ENCODE peak calls at places on chromosomes 12 and 14, in four cellular contexts. One of them, this sample, is unnamed.

GRCh38 chr12:26831959-26832816 is 806 bp downstream of the ITPR2 start:
- DNase-seq in adrenal gland: peak; percentile 77
- DNase-seq in neuronal stem cell: peak; percentile 29
- DNase-seq in fibroblast of lung: peak; percentile 80
- DNase-seq in this sample: no peak

GRCh38 chr12:75477137-75477536 is 3.4 kb upstream of the GLIPR1 start:
- DNase-seq in adrenal gland: no peak
- DNase-seq in neuronal stem cell: no peak
- DNase-seq in fibroblast of lung: no peak
- DNase-seq in this sample: no peak

GRCh38 chr14:31560759-31561154 is 447 bp upstream of the NUBPL start:
- DNase-seq in fibroblast of lung: peak; percentile 9
- DNase-seq in adrenal gland: no peak
- DNase-seq in neuronal stem cell: no peak
- DNase-seq in this sample: no peak

GRCh38 chr12:109255377-109255776 is 53.7 kb downstream of the FOXN4 start:
- DNase-seq in adrenal gland: no peak
- DNase-seq in fibroblast of lung: peak; percentile 8
- DNase-seq in neuronal stem cell: no peak
- DNase-seq in this sample: no peak

GRCh38 chr14:24335461-24336146 is 733 bp upstream of the ADCY4 start:
- DNase-seq in adrenal gland: no peak
- DNase-seq in fibroblast of lung: no peak
- DNase-seq in neuronal stem cell: no peak
- DNase-seq in this sample: no peak

GRCh38 chr12:111426341-111427185 is 20.8 kb downstream of the SH2B3 start:
- DNase-seq in fibroblast of lung: peak; percentile 47
- DNase-seq in neuronal stem cell: no peak
- DNase-seq in adrenal gland: no peak
- DNase-seq in this sample: no peak

GRCh38 chr12:77742631-77743030 is 88.1 kb upstream of the NAV3 start:
- DNase-seq in neuronal stem cell: no peak
- DNase-seq in adrenal gland: no peak
- DNase-seq in fibroblast of lung: no peak
- DNase-seq in this sample: no peak

GRCh38 chr12:7907009-7907408 is 29.0 kb downstream of the SLC2A3 start:
- DNase-seq in adrenal gland: peak; percentile 28
- DNase-seq in fibroblast of lung: peak; percentile 62
- DNase-seq in neuronal stem cell: peak; percentile 6
- DNase-seq in this sample: no peak

GRCh38 chr14:35378638-35379568 is 25.6 kb downstream of the NFKBIA start:
- DNase-seq in fibroblast of lung: peak; percentile 38
- DNase-seq in neuronal stem cell: no peak
- DNase-seq in adrenal gland: no peak
- DNase-seq in this sample: no peak

GRCh38 chr12:124679533-124680371 is 112.3 kb upstream of the NCOR2 start:
- DNase-seq in fibroblast of lung: no peak
- DNase-seq in neuronal stem cell: no peak
- DNase-seq in adrenal gland: peak; percentile 91
- DNase-seq in this sample: no peak

GRCh38 chr12:51941011-51941561 is 10.4 kb upstream of the ACVR1B start:
- DNase-seq in adrenal gland: no peak
- DNase-seq in neuronal stem cell: no peak
- DNase-seq in fibroblast of lung: no peak
- DNase-seq in this sample: peak; percentile 66

GRCh38 chr14:50039734-50040400 is 76.5 kb downstream of the VCPKMT start:
- DNase-seq in fibroblast of lung: peak; percentile 69
- DNase-seq in neuronal stem cell: no peak
- DNase-seq in adrenal gland: peak; percentile 55
- DNase-seq in this sample: no peak

GRCh38 chr14:80378084-80378483 is 166.8 kb upstream of the DIO2 start:
- DNase-seq in fibroblast of lung: no peak
- DNase-seq in adrenal gland: no peak
- DNase-seq in neuronal stem cell: no peak
- DNase-seq in this sample: no peak

GRCh38 chr14:92348154-92348553 is 25.2 kb downstream of the SLC24A4 start:
- DNase-seq in adrenal gland: no peak
- DNase-seq in fibroblast of lung: no peak
- DNase-seq in neuronal stem cell: no peak
- DNase-seq in this sample: no peak

GRCh38 chr12:21526053-21526452 is at the start of gene SPX:
- DNase-seq in adrenal gland: no peak
- DNase-seq in fibroblast of lung: no peak
- DNase-seq in neuronal stem cell: no peak
- DNase-seq in this sample: no peak

GRCh38 chr12:12586879-12587675 is 24.4 kb upstream of the DUSP16 start:
- DNase-seq in adrenal gland: peak; percentile 80
- DNase-seq in neuronal stem cell: no peak
- DNase-seq in fibroblast of lung: no peak
- DNase-seq in this sample: no peak

GRCh38 chr14:69282448-69282847 is 22.5 kb downstream of the GALNT16 start:
- DNase-seq in adrenal gland: no peak
- DNase-seq in fibroblast of lung: no peak
- DNase-seq in neuronal stem cell: no peak
- DNase-seq in this sample: no peak

GRCh38 chr14:55581011-55581806 is 1.2 kb downstream of the KTN1 start:
- DNase-seq in fibroblast of lung: peak; percentile 40
- DNase-seq in adrenal gland: peak; percentile 46
- DNase-seq in neuronal stem cell: no peak
- DNase-seq in this sample: no peak

GRCh38 chr12:68641138-68641537 is 30.4 kb downstream of the RAP1B start:
- DNase-seq in adrenal gland: no peak
- DNase-seq in neuronal stem cell: no peak
- DNase-seq in fibroblast of lung: peak; percentile 32
- DNase-seq in this sample: no peak

GRCh38 chr14:22509751-22510300 is 79.2 kb downstream of the DAD1 start:
- DNase-seq in adrenal gland: no peak
- DNase-seq in neuronal stem cell: no peak
- DNase-seq in fibroblast of lung: no peak
- DNase-seq in this sample: no peak

GRCh38 chr14:68733086-68733621 is 59.7 kb downstream of the ZFP36L1 start:
- DNase-seq in neuronal stem cell: no peak
- DNase-seq in adrenal gland: peak; percentile 64
- DNase-seq in fibroblast of lung: no peak
- DNase-seq in this sample: no peak

GRCh38 chr12:45989857-45990467 is 412 bp downstream of the SCAF11 start:
- DNase-seq in neuronal stem cell: peak; percentile 56
- DNase-seq in adrenal gland: peak; percentile 75
- DNase-seq in fibroblast of lung: peak; percentile 64
- DNase-seq in this sample: no peak

GRCh38 chr12:132142679-132143327 is 1.3 kb downstream of the DDX51 start:
- DNase-seq in adrenal gland: no peak
- DNase-seq in fibroblast of lung: no peak
- DNase-seq in neuronal stem cell: no peak
- DNase-seq in this sample: no peak
- H3K4me3 ChIP-seq in adrenal gland: peak overlapping the region; percentile 100
- H3K4me3 ChIP-seq in fibroblast of lung: peak overlapping the region; percentile 84
- H3K4me3 ChIP-seq in neuronal stem cell: peak overlapping the region; percentile 89
- H3K4me3 ChIP-seq in this sample: peak overlapping the region; percentile 58

GRCh38 chr12:65609359-65609771 is 214.9 kb upstream of the HMGA2 start:
- DNase-seq in neuronal stem cell: no peak
- DNase-seq in fibroblast of lung: peak; percentile 85
- DNase-seq in adrenal gland: no peak
- DNase-seq in this sample: no peak
- H3K4me3 ChIP-seq in neuronal stem cell: no peak overlapping the region
- H3K4me3 ChIP-seq in fibroblast of lung: no peak overlapping the region
- H3K4me3 ChIP-seq in adrenal gland: no peak overlapping the region
- H3K4me3 ChIP-seq in this sample: no peak overlapping the region

DNA sequence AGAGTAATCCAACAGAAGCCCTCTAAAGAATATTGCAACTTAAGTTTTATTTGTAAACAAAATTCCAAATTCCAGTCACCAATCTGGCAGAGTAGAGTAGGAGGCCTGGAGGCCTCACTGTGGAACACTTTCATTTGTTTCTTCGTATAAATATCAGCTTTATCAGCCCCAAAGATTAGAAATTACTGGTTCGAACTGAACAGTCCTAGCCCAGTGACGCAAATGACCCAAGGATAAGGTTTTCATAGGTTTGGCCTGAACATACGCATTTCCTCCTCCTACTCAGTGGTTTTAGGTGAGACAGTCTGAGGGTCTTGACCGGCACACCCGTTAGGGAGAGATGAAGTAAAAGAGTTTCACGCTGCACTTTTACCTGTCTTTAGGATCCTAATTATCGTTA is 1.7 kb downstream of the CDC42BPB start:
- DNase-seq in fibroblast of lung: no peak
- DNase-seq in neuronal stem cell: no peak
- DNase-seq in adrenal gland: no peak
- DNase-seq in this sample: no peak
- H3K4me3 ChIP-seq in fibroblast of lung: peak overlapping the region; percentile 78
- H3K4me3 ChIP-seq in neuronal stem cell: peak overlapping the region; percentile 100
- H3K4me3 ChIP-seq in adrenal gland: no peak overlapping the region
- H3K4me3 ChIP-seq in this sample: peak overlapping the region; percentile 65

GRCh38 chr12:1532796-1533195 is 61.6 kb downstream of the FBXL14 start:
- DNase-seq in neuronal stem cell: no peak
- DNase-seq in fibroblast of lung: no peak
- DNase-seq in adrenal gland: no peak
- DNase-seq in this sample: no peak

GRCh38 chr12:1532367-1532752 is 62.0 kb downstream of the FBXL14 start:
- DNase-seq in adrenal gland: no peak
- DNase-seq in fibroblast of lung: no peak
- DNase-seq in neuronal stem cell: no peak
- DNase-seq in this sample: no peak

GRCh38 chr12:1530592-1531159 is 63.7 kb downstream of the FBXL14 start:
- DNase-seq in adrenal gland: no peak
- DNase-seq in fibroblast of lung: no peak
- DNase-seq in neuronal stem cell: no peak
- DNase-seq in this sample: no peak

GRCh38 chr12:1531160-1531653 is 63.2 kb downstream of the FBXL14 start:
- DNase-seq in neuronal stem cell: no peak
- DNase-seq in fibroblast of lung: no peak
- DNase-seq in adrenal gland: no peak
- DNase-seq in this sample: no peak

GRCh38 chr12:1531654-1532366 is 62.6 kb downstream of the FBXL14 start:
- DNase-seq in fibroblast of lung: no peak
- DNase-seq in neuronal stem cell: no peak
- DNase-seq in adrenal gland: no peak
- DNase-seq in this sample: no peak
- H3K4me3 ChIP-seq in fibroblast of lung: peak overlapping the region; percentile 76
- H3K4me3 ChIP-seq in neuronal stem cell: peak overlapping the region; percentile 40
- H3K4me3 ChIP-seq in adrenal gland: no peak overlapping the region
- H3K4me3 ChIP-seq in this sample: peak overlapping the region; percentile 52

GRCh38 chr14:26595922-26596721 is 1.7 kb downstream of the NOVA1 start:
- DNase-seq in adrenal gland: no peak
- DNase-seq in neuronal stem cell: no peak
- DNase-seq in fibroblast of lung: peak; percentile 19
- DNase-seq in this sample: peak; percentile 44

GRCh38 chr14:26596722-26597030 is 1.2 kb downstream of the NOVA1 start:
- DNase-seq in adrenal gland: no peak
- DNase-seq in neuronal stem cell: no peak
- DNase-seq in fibroblast of lung: peak; percentile 5
- DNase-seq in this sample: no peak

GRCh38 chr14:26598081-26598671 is 343 bp upstream of the NOVA1 start:
- DNase-seq in adrenal gland: peak; percentile 77
- DNase-seq in fibroblast of lung: peak; percentile 87
- DNase-seq in neuronal stem cell: peak; percentile 98
- DNase-seq in this sample: peak; percentile 84

GRCh38 chr14:26597136-26598080 is at the start of gene NOVA1:
- DNase-seq in adrenal gland: peak; percentile 32
- DNase-seq in fibroblast of lung: no peak
- DNase-seq in neuronal stem cell: peak; percentile 50
- DNase-seq in this sample: no peak

GRCh38 chr14:26598672-26599131 is 869 bp upstream of the NOVA1 start:
- DNase-seq in fibroblast of lung: no peak
- DNase-seq in neuronal stem cell: no peak
- DNase-seq in adrenal gland: no peak
- DNase-seq in this sample: no peak
- H3K4me3 ChIP-seq in fibroblast of lung: peak overlapping the region; percentile 72
- H3K4me3 ChIP-seq in neuronal stem cell: peak overlapping the region; percentile 87
- H3K4me3 ChIP-seq in adrenal gland: peak overlapping the region; percentile 58
- H3K4me3 ChIP-seq in this sample: peak overlapping the region; percentile 91

GRCh38 chr12:67541625-67541991 is 106.9 kb upstream of the DYRK2 start:
- DNase-seq in adrenal gland: no peak
- DNase-seq in fibroblast of lung: no peak
- DNase-seq in neuronal stem cell: no peak
- DNase-seq in this sample: no peak

GRCh38 chr12:67546718-67547117 is 101.8 kb upstream of the DYRK2 start:
- DNase-seq in fibroblast of lung: no peak
- DNase-seq in neuronal stem cell: no peak
- DNase-seq in adrenal gland: no peak
- DNase-seq in this sample: no peak

GRCh38 chr12:67540920-67541624 is 107.5 kb upstream of the DYRK2 start:
- DNase-seq in fibroblast of lung: peak; percentile 59
- DNase-seq in adrenal gland: no peak
- DNase-seq in neuronal stem cell: no peak
- DNase-seq in this sample: no peak

GRCh38 chr12:67543371-67543770 is 105.2 kb upstream of the DYRK2 start:
- DNase-seq in fibroblast of lung: no peak
- DNase-seq in adrenal gland: no peak
- DNase-seq in neuronal stem cell: no peak
- DNase-seq in this sample: no peak

GRCh38 chr12:67545298-67545697 is 103.2 kb upstream of the DYRK2 start:
- DNase-seq in fibroblast of lung: no peak
- DNase-seq in adrenal gland: no peak
- DNase-seq in neuronal stem cell: no peak
- DNase-seq in this sample: no peak
- H3K4me3 ChIP-seq in fibroblast of lung: no peak overlapping the region
- H3K4me3 ChIP-seq in adrenal gland: no peak overlapping the region
- H3K4me3 ChIP-seq in neuronal stem cell: no peak overlapping the region
- H3K4me3 ChIP-seq in this sample: no peak overlapping the region

GRCh38 chr12:53467082-53467481 is 15.2 kb downstream of the PCBP2 start:
- DNase-seq in adrenal gland: no peak
- DNase-seq in neuronal stem cell: no peak
- DNase-seq in fibroblast of lung: no peak
- DNase-seq in this sample: no peak
- H3K4me3 ChIP-seq in adrenal gland: no peak overlapping the region
- H3K4me3 ChIP-seq in neuronal stem cell: no peak overlapping the region
- H3K4me3 ChIP-seq in fibroblast of lung: no peak overlapping the region
- H3K4me3 ChIP-seq in this sample: no peak overlapping the region

GRCh38 chr12:29148065-29148957 is 767 bp upstream of the FAR2 start:
- DNase-seq in adrenal gland: no peak
- DNase-seq in neuronal stem cell: no peak
- DNase-seq in fibroblast of lung: peak; percentile 22
- DNase-seq in this sample: no peak
- H3K4me3 ChIP-seq in adrenal gland: peak overlapping the region; percentile 22
- H3K4me3 ChIP-seq in neuronal stem cell: peak overlapping the region; percentile 39
- H3K4me3 ChIP-seq in fibroblast of lung: peak overlapping the region; percentile 80
- H3K4me3 ChIP-seq in this sample: peak overlapping the region; percentile 80

This sample was measured in retinal pigment epithelial cell.